ENCODE peak calls at places on chromosomes 1 and 21, in seven cellular contexts. O, C, V, Q, G, I and L are unnamed samples.

GRCh38 chr1:52060822-52061221 is 4.7 kb downstream of the BTF3L4 start:
- DNase-seq in O (no peak), C (no peak), V (no peak), Q (no peak), G (no peak), I (no peak), L (no peak)

GRCh38 chr1:200118779-200119505 is 91.4 kb downstream of the NR5A2 start:
- DNase-seq in O (no peak), C (no peak), V (no peak), Q (no peak), G (no peak), I (no peak), L (no peak)

GRCh38 chr1:236156512-236157208 is 14.3 kb downstream of the GPR137B start:
- DNase-seq in O (no peak), C (peak), V (no peak), Q (no peak), G (no peak), I (no peak), L (no peak)

GRCh38 chr1:117076648-117077047 is 16.5 kb downstream of the TTF2 start:
- DNase-seq in O (no peak), C (no peak), V (no peak), Q (no peak), G (no peak), I (no peak), L (no peak)

GRCh38 chr1:240044620-240045019 is 47.1 kb upstream of the FMN2 start:
- DNase-seq in O (no peak), C (no peak), V (no peak), Q (no peak), G (peak), I (no peak), L (no peak)

GRCh38 chr1:28036431-28036830 is 52.0 kb downstream of the EYA3 start:
- DNase-seq in O (no peak), C (no peak), V (no peak), Q (no peak), G (no peak), I (no peak), L (no peak)

GRCh38 chr1:173195596-173196088 is 11.5 kb downstream of the TNFSF4 start:
- DNase-seq in O (no peak), C (no peak), V (no peak), Q (no peak), G (no peak), I (no peak), L (no peak)

GRCh38 chr1:94265011-94265422 is 27.6 kb upstream of the ARHGAP29 start:
- DNase-seq in O (no peak), C (no peak), V (no peak), Q (no peak), G (no peak), I (no peak), L (no peak)

GRCh38 chr1:17183388-17184160 is 21.4 kb upstream of the PADI1 start:
- DNase-seq in O (no peak), C (peak), V (no peak), Q (no peak), G (no peak), I (peak), L (no peak)

GRCh38 chr1:153355445-153356071 is 2.1 kb upstream of the S100A9 start:
- DNase-seq in O (peak), C (peak), V (peak), Q (peak), G (peak), I (peak), L (no peak)

GRCh38 chr1:200873116-200873670 is 412 bp downstream of the GPR25 start:
- DNase-seq in O (peak), C (no peak), V (no peak), Q (no peak), G (no peak), I (peak), L (no peak)

GRCh38 chr1:209619696-209620483 is 32.3 kb downstream of the LAMB3 start:
- DNase-seq in O (no peak), C (no peak), V (no peak), Q (no peak), G (no peak), I (no peak), L (no peak)
- H2BK5ac ChIP-seq in O (no peak), C (no peak), V (no peak), Q (no peak), G (no peak), I (no peak), L (no peak)

DNA sequence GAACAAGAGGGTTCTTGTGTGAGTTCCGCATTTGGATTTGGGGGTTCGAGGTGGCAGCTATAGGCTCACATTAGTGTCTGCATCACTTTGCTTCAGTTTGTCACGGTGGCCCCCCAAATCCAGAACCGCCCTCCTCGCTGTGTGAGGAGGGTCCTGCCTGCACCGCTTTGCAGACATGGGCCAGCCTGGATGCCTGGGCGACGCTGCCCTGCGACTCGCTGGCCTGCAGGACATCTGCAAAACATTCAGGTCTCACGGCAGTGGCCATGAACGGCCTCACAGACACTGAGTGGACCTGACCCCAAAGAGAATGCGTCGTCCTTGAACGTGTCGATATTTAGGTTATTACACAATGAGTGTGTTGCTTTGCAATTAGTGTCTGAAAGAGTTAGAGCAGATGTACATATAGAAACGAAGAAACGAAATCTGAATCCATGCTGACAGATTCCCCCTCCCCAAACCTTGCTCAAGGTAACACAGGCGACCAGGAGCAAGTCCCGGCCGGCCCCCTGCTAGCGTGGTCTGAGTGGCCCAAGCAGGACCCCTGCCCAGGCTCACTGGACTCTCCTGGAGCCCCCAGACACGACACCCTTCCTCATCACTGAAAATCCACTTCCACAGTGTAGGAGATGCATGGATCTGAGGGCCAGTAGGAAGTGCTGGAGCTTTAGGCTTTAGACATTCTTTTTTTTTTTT is 20.4 kb downstream of the PDE9A start:
- DNase-seq in O (no peak), C (no peak), V (peak), Q (no peak), G (no peak), I (no peak), L (no peak)
- H3K9ac ChIP-seq in O (no peak), C (no peak), V (no peak), Q (no peak), G (peak), I (no peak), L (peak)

GRCh38 chr1:110321045-110321444 is 18.1 kb upstream of the RBM15 start:
- DNase-seq in O (no peak), C (no peak), V (no peak), Q (no peak), G (no peak), I (no peak), L (no peak)
- H3K4ac ChIP-seq in O (no peak), C (no peak), V (no peak), Q (no peak), G (no peak), I (no peak), L (no peak)

GRCh38 chr1:182135946-182136345 is 74.4 kb upstream of the ZNF648 start:
- DNase-seq in O (no peak), C (no peak), V (no peak), Q (no peak), G (no peak), I (no peak), L (no peak)

GRCh38 chr1:182141040-182141439 is 79.5 kb upstream of the ZNF648 start:
- DNase-seq in O (no peak), C (peak), V (no peak), Q (no peak), G (peak), I (no peak), L (no peak)

GRCh38 chr1:182133181-182133580 is 71.7 kb upstream of the ZNF648 start:
- DNase-seq in O (no peak), C (peak), V (no peak), Q (no peak), G (no peak), I (no peak), L (no peak)

GRCh38 chr1:182134257-182134656 is 72.7 kb upstream of the ZNF648 start:
- DNase-seq in O (no peak), C (no peak), V (no peak), Q (no peak), G (no peak), I (no peak), L (no peak)

GRCh38 chr1:182137546-182137945 is 76.0 kb upstream of the ZNF648 start:
- DNase-seq in O (no peak), C (peak), V (no peak), Q (no peak), G (no peak), I (no peak), L (no peak)
- H2BK5ac ChIP-seq in O (no peak), C (no peak), V (no peak), Q (no peak), G (no peak), I (no peak), L (no peak)

GRCh38 chr1:203519053-203519770 is 25.3 kb downstream of the OPTC start:
- DNase-seq in O (peak), C (peak), V (no peak), Q (no peak), G (peak), I (no peak), L (no peak)

GRCh38 chr1:203521071-203521794 is 27.3 kb downstream of the OPTC start:
- DNase-seq in O (no peak), C (no peak), V (no peak), Q (peak), G (no peak), I (no peak), L (no peak)

GRCh38 chr1:203520315-203520714 is 26.4 kb downstream of the OPTC start:
- DNase-seq in O (no peak), C (no peak), V (peak), Q (peak), G (peak), I (no peak), L (no peak)

GRCh38 chr1:203518541-203518940 is 24.6 kb downstream of the OPTC start:
- DNase-seq in O (no peak), C (no peak), V (no peak), Q (no peak), G (no peak), I (no peak), L (no peak)

DNA sequence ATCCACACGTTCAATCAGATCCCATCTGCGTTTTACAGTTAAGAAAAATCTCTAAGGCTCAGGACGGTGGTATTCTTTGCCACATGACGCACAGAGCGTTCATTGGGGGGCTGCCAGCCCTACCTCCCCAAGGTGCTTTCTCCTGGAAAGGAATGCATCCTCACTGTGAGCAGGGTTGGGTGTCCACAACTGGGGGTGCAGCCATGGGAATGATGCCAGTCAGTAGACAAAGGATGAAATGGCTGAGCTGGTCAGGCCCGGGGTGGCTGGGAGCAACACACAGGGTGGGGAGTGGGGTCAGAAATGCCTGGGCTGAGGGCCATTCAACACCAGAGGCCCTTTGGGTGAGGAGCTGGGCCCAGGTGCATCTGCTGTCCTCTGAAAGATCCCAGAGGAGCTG is 25.9 kb downstream of the OPTC start:
- DNase-seq in O (no peak), C (no peak), V (no peak), Q (no peak), G (no peak), I (no peak), L (no peak)
- H3K9ac ChIP-seq in O (no peak), C (no peak), V (no peak), Q (no peak), G (no peak), I (no peak), L (no peak)

GRCh38 chr1:15051898-15052528 is 101.5 kb upstream of the TMEM51 start:
- DNase-seq in O (no peak), C (no peak), V (peak), Q (peak), G (no peak), I (no peak), L (no peak)
- H3K4ac ChIP-seq in O (no peak), C (no peak), V (no peak), Q (no peak), G (no peak), I (no peak), L (no peak)

DNA sequence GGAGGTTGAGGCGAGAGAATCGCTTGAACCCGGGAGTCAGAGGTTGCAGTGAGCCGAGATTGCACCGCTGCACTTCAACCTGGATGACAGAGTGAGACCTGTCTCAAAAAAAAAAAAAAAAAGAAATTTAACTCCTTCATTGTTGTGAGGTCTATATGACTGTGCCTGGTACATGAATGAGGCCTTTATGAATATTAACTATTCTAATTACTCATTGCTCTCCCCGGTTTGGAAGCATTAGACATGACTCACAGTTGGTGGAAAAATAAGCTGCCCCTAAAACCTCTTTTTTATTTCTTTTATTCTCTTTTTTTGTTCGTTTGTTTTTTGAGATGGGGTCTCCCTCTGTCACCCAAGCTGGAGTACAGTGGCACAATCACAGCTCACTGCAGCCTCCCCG is 3.3 kb downstream of the NPPB start:
- DNase-seq in O (no peak), C (no peak), V (no peak), Q (no peak), G (no peak), I (no peak), L (no peak)
- H2BK5ac ChIP-seq in O (no peak), C (no peak), V (no peak), Q (no peak), G (no peak), I (no peak), L (no peak)

GRCh38 chr1:226362891-226363447 is 44.9 kb downstream of the PARP1 start:
- DNase-seq in O (no peak), C (peak), V (no peak), Q (no peak), G (no peak), I (no peak), L (no peak)
- H3K9ac ChIP-seq in O (no peak), C (no peak), V (no peak), Q (no peak), G (no peak), I (no peak), L (no peak)